ENCODE peak calls at places on chromosomes 12 and 14, in ten cellular contexts. S is activated CD4-positive, alpha-beta memory T cell treated with anti-CD3 and anti-CD28 coated beads for 36 hours; P is tibial nerve; L is activated T-cell treated with anti-CD3 and anti-CD28 coated beads, Interleukin-2, amount 50 U/mL, for 72 hours; J is lower leg skin; W is amygdala; N is MM.1S; E is neural progenitor cell; X is stimulated activated CD4-positive, alpha-beta T cell treated with anti-CD3 and anti-CD28 coated beads, Interleukin-12 subunit alpha, Interleukin-12 subunit beta, amount 100 ng/mL, for 48 hours; Y is NCI-H2081. B is an unnamed sample.
A peak's percentile ranks its signal among the peaks of the same experiment; 100 is the strongest.

GRCh38 chr12:2876431-2877046 is 435 bp downstream of the FOXM1 start:
- DNase-seq in S (peak; percentile 57), P (no peak), L (peak; percentile 36), J (no peak), W (no peak), N (peak; percentile 14), E (no peak), X (peak; percentile 22), Y (no peak), B (peak; percentile 20)

GRCh38 chr14:101776315-101776714 is 14.8 kb downstream of the PPP2R5C start:
- DNase-seq in S (no peak), P (no peak), L (no peak), J (no peak), W (no peak), N (peak; percentile 15), E (no peak), X (no peak), Y (no peak), B (no peak)

GRCh38 chr12:81809829-81810595 is 50.9 kb upstream of the PPFIA2 start:
- DNase-seq in S (no peak), P (no peak), L (no peak), J (no peak), W (no peak), N (no peak), E (no peak), X (no peak), Y (no peak), B (no peak)

GRCh38 chr14:90608925-90609324 is 207.3 kb downstream of the TTC7B start:
- DNase-seq in S (no peak), P (no peak), L (no peak), J (no peak), W (no peak), N (peak; percentile 26), E (no peak), X (no peak), Y (no peak), B (no peak)

GRCh38 chr14:99905121-99905520 is 111.9 kb downstream of the EML1 start:
- DNase-seq in S (no peak), P (no peak), L (no peak), J (no peak), W (no peak), N (no peak), E (no peak), X (no peak), Y (no peak), B (no peak)

GRCh38 chr12:107130830-107131760 is 37.7 kb upstream of the CRY1 start:
- DNase-seq in S (no peak), P (no peak), L (no peak), J (no peak), W (no peak), N (no peak), E (no peak), X (no peak), Y (peak; percentile 91), B (no peak)

GRCh38 chr14:82855912-82856381 is 1322.3 kb upstream of the SEL1L start:
- DNase-seq in S (no peak), P (no peak), L (no peak), J (no peak), W (no peak), N (peak; percentile 8), E (peak; percentile 21), X (no peak), Y (peak; percentile 62), B (no peak)

GRCh38 chr14:52553002-52553670 is 500 bp downstream of the GPR137C start:
- DNase-seq in S (peak; percentile 53), P (no peak), L (peak; percentile 58), J (peak; percentile 86), W (no peak), N (peak; percentile 24), E (peak; percentile 81), X (peak; percentile 21), Y (peak; percentile 44), B (peak; percentile 33)

GRCh38 chr12:92989715-92990484 is 60.8 kb upstream of the EEA1 start:
- DNase-seq in S (peak; percentile 54), P (no peak), L (peak; percentile 47), J (no peak), W (no peak), N (no peak), E (no peak), X (peak; percentile 12), Y (no peak), B (peak; percentile 50)

GRCh38 chr12:127194176-127194575 is 1072.8 kb upstream of the TMEM132C start:
- DNase-seq in S (no peak), P (no peak), L (no peak), J (no peak), W (no peak), N (no peak), E (no peak), X (no peak), Y (no peak), B (no peak)

GRCh38 chr12:106760184-106760531 is 14.3 kb upstream of the RIC8B start:
- DNase-seq in S (peak; percentile 50), P (no peak), L (no peak), J (no peak), W (peak; percentile 3), N (peak; percentile 95), E (peak; percentile 73), X (no peak), Y (no peak), B (peak; percentile 15)

GRCh38 chr12:52637299-52637698 is 14.7 kb downstream of the KRT2 start:
- DNase-seq in S (no peak), P (no peak), L (no peak), J (peak; percentile 75), W (no peak), N (no peak), E (no peak), X (no peak), Y (no peak), B (no peak)

GRCh38 chr14:73610692-73611091 is 1.6 kb upstream of the ACOT6 start:
- DNase-seq in S (no peak), P (no peak), L (no peak), J (no peak), W (peak; percentile 2), N (no peak), E (peak; percentile 28), X (no peak), Y (no peak), B (no peak)

GRCh38 chr12:65875635-65876034 is 51.4 kb downstream of the HMGA2 start:
- DNase-seq in S (no peak), P (no peak), L (no peak), J (no peak), W (no peak), N (peak; percentile 54), E (no peak), X (no peak), Y (no peak), B (no peak)

GRCh38 chr12:112381421-112381897 is 772 bp downstream of the HECTD4 start:
- DNase-seq in S (peak; percentile 49), P (no peak), L (peak; percentile 59), J (peak; percentile 88), W (no peak), N (peak; percentile 69), E (peak; percentile 62), X (peak; percentile 24), Y (no peak), B (peak; percentile 46)

GRCh38 chr12:26017484-26018211 is 59.2 kb downstream of the RASSF8 start:
- DNase-seq in S (no peak), P (no peak), L (peak; percentile 16), J (no peak), W (no peak), N (peak; percentile 37), E (peak; percentile 85), X (no peak), Y (no peak), B (no peak)

GRCh38 chr12:9347328-9348127 is 139.3 kb upstream of the PZP start:
- DNase-seq in S (peak; percentile 25), P (no peak), L (peak; percentile 14), J (no peak), W (no peak), N (no peak), E (no peak), X (no peak), Y (no peak), B (no peak)

GRCh38 chr14:95431199-95432145 is 85.0 kb downstream of the SYNE3 start:
- DNase-seq in S (peak; percentile 12), P (no peak), L (no peak), J (no peak), W (no peak), N (no peak), E (peak; percentile 61), X (no peak), Y (peak; percentile 6), B (no peak)

GRCh38 chr14:93045211-93045674 is 70.5 kb downstream of the ITPK1 start:
- DNase-seq in S (no peak), P (no peak), L (no peak), J (no peak), W (no peak), N (no peak), E (peak; percentile 86), X (no peak), Y (no peak), B (no peak)

GRCh38 chr12:99975321-99975720 is 9.4 kb downstream of the ANKS1B start:
- DNase-seq in S (no peak), P (no peak), L (no peak), J (no peak), W (no peak), N (no peak), E (no peak), X (no peak), Y (no peak), B (no peak)

GRCh38 chr12:80038062-80038560 is 61.2 kb upstream of the OTOGL start:
- DNase-seq in S (no peak), P (no peak), L (no peak), J (no peak), W (no peak), N (no peak), E (no peak), X (no peak), Y (no peak), B (no peak)

GRCh38 chr12:76455582-76456345 is 103.8 kb downstream of the OSBPL8 start:
- DNase-seq in S (peak; percentile 24), P (no peak), L (peak; percentile 17), J (no peak), W (no peak), N (peak; percentile 53), E (peak; percentile 60), X (peak; percentile 10), Y (peak; percentile 51), B (peak; percentile 15)

GRCh38 chr14:21840765-21841164 is 167.1 kb upstream of the OR4E1 start:
- DNase-seq in S (no peak), P (no peak), L (no peak), J (no peak), W (no peak), N (no peak), E (peak; percentile 44), X (no peak), Y (no peak), B (no peak)

GRCh38 chr12:78645956-78646355 is 218.6 kb upstream of the SYT1 start:
- DNase-seq in S (no peak), P (no peak), L (no peak), J (no peak), W (no peak), N (no peak), E (no peak), X (no peak), Y (no peak), B (no peak)

GRCh38 chr14:56555921-56556570 is 23.6 kb upstream of the TMEM260 start:
- DNase-seq in S (no peak), P (no peak), L (no peak), J (no peak), W (no peak), N (peak; percentile 23), E (peak; percentile 55), X (no peak), Y (peak; percentile 23), B (no peak)

GRCh38 chr14:96501383-96501745 is 818 bp upstream of the PAPOLA start:
- DNase-seq in S (no peak), P (no peak), L (peak; percentile 1), J (no peak), W (no peak), N (peak; percentile 8), E (no peak), X (no peak), Y (no peak), B (peak; percentile 39)

GRCh38 chr12:111360325-111360930 is 8.5 kb downstream of the PHETA1 start:
- DNase-seq in S (no peak), P (no peak), L (no peak), J (no peak), W (no peak), N (no peak), E (no peak), X (no peak), Y (no peak), B (no peak)